ENCODE peak calls at places on chromosome 11, in eight cellular contexts. A, S, Y, T, J, D, V and H are unnamed samples.

GRCh38 chr11:45906096-45906682 is 882 bp downstream of the FREY1 start:
- ATAC-seq in J (no peak), A (no peak), V (peak), Y (peak), T (no peak), D (peak), S (no peak), H (no peak)

GRCh38 chr11:9947231-9947864 is 283.5 kb downstream of the SWAP70 start:
- ATAC-seq in S (no peak), Y (no peak), A (no peak), D (peak), J (no peak), T (no peak), V (no peak), H (no peak)

GRCh38 chr11:67052891-67053290 is 3.8 kb upstream of the RHOD start:
- ATAC-seq in S (no peak), D (no peak), A (no peak), J (no peak), Y (no peak), V (no peak), T (no peak), H (no peak)

GRCh38 chr11:120212259-120212888 is 1.5 kb downstream of the OAF start:
- ATAC-seq in D (no peak), Y (no peak), J (peak), T (no peak), S (no peak), A (no peak), V (peak), H (no peak)

GRCh38 chr11:12924650-12925049 is 84.5 kb upstream of the RASSF10 start:
- ATAC-seq in S (no peak), V (no peak), Y (no peak), D (no peak), T (no peak), J (no peak), A (no peak), H (no peak)

GRCh38 chr11:134292661-134293060 is 16.5 kb downstream of the GLB1L3 start:
- ATAC-seq in V (no peak), D (no peak), J (no peak), Y (no peak), A (peak), S (no peak), T (no peak), H (no peak)

GRCh38 chr11:73342633-73343032 is 33.6 kb upstream of the RELT start:
- ATAC-seq in T (no peak), Y (no peak), V (no peak), J (peak), S (no peak), A (peak), D (no peak), H (peak)

GRCh38 chr11:44315947-44316387 is 6.0 kb upstream of the ALX4 start:
- ATAC-seq in T (no peak), Y (no peak), J (peak), D (no peak), V (no peak), S (peak), A (peak), H (no peak)

GRCh38 chr11:100586346-100587101 is 100.6 kb upstream of the ARHGAP42 start:
- ATAC-seq in Y (no peak), J (no peak), T (no peak), D (no peak), A (no peak), S (no peak), V (no peak), H (no peak)

GRCh38 chr11:67351275-67352005 is 1.9 kb downstream of the POLD4 start:
- ATAC-seq in T (peak), A (peak), J (peak), D (peak), Y (peak), S (no peak), V (peak), H (no peak)

DNA sequence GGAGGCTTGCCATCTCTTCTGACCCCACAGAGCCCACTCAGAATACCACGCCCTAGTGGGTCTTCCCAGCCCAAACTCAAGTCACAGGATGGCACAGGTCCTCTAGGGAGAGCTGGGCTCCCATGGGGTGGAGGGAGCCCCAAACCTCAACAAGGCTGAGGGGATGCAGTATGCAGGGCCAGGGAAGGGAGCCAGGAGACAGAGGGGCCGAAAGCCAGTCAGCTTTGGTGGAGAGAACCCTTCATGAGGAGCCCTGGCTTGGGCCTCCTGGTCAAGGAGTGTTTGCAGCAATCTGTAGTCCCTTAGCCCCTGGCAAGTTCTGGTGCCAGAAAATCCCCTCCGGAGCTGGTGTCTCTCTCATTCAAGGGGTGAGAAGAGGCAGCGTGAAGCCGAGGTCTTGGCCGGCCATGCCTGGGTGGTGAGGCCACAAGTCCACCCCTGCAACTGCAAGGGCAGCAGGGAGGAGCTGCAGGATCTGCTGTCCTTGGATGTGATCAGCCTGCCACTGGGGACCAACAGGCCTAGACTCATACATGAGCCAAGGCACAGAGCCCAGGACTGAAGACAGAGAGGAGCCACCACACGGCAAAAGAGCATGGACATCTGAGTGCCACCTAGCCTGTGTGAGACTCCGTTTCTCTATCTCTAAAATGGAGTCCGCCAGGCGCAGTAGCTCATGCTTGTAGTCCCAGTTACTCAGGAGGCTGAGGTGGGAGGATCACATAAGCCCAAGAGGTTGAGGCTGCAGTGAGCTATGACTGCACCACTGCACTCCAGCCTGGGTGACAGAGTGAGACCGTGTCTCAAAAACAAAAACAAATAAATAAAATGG is 24.1 kb downstream of the NEAT1 start:
- ATAC-seq in J (no peak), A (peak), D (no peak), S (peak), V (peak), T (peak), Y (no peak), H (peak)
- H3K4me3 ChIP-seq in J (no peak), A (no peak), D (no peak), S (no peak), V (no peak), T (no peak), Y (no peak), H (no peak)

DNA sequence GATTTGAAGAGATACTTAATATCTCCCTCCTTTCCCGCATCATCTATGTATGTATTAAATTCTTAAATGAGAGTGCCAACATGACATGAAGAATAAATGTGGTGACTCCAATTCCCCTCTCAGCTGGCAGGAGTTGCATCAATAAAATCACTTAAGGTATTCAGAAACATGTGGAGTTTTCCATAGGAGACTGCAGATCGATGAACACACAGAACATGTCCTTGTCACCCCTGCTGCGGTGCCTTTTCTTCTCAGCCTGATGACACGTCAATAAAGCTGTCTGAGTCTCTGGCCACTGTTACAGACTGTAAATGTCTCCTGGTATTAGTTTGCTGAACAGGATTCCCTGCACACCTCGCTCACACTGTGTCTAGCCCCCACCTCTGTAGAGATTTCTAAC is 460.6 kb downstream of the LRRC4C start:
- ATAC-seq in A (no peak), J (no peak), V (no peak), S (no peak), T (no peak), Y (no peak), D (no peak), H (no peak)
- TF ChIP-seq POLR2AphosphoS5 in A (no peak), J (no peak), V (no peak), S (no peak), T (no peak), Y (no peak), D (no peak), H (no peak)

DNA sequence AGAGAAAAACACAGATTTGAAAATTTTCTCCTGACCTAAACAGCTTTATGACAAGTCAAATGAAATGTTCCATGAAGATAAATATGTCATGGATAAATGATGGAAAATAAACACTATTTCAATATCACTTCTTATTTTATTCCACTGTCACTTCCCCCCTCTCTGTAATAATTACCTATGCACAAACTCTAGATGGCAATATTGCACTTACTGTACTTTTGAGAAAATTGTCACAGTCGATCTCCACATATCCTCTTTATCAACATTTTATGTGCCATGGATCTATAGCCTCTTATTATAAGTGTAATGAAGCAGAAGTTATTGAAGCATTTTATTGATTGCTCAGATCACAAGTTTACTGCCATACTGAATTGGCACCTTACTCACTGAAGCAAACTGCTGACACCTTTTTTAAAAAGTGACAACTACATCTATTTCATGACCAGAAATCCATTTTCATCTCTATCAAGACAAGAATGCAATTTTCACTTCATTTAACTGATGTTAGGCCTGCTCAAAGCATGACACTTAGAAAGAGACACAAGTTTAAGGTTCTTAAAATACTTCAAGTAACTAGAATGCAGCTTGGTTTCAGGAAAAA is 133.4 kb downstream of the DCDC1 start:
- ATAC-seq in S (no peak), V (no peak), D (peak), A (no peak), J (no peak), T (no peak), Y (peak), H (no peak)
- TF ChIP-seq CTCF in S (peak), V (no peak), D (peak), A (peak), J (peak), T (no peak), Y (peak), H (no peak)

GRCh38 chr11:17718510-17718962 is 835 bp upstream of the MYOD1 start:
- ATAC-seq in V (no peak), Y (no peak), A (peak), J (peak), D (no peak), T (no peak), S (no peak), H (no peak)
- H3K4me3 ChIP-seq in V (no peak), Y (no peak), A (no peak), J (peak), D (no peak), T (no peak), S (no peak), H (no peak)

GRCh38 chr11:114102993-114103896 is 43.7 kb downstream of the ZBTB16 start:
- ATAC-seq in J (no peak), T (no peak), D (no peak), V (no peak), A (no peak), S (no peak), Y (no peak), H (no peak)

GRCh38 chr11:114094516-114094915 is 35.0 kb downstream of the ZBTB16 start:
- ATAC-seq in Y (no peak), V (no peak), S (no peak), T (no peak), A (no peak), D (no peak), J (no peak), H (no peak)

GRCh38 chr11:114095899-114096298 is 36.4 kb downstream of the ZBTB16 start:
- ATAC-seq in S (no peak), Y (no peak), V (no peak), T (no peak), J (no peak), A (no peak), D (no peak), H (no peak)

GRCh38 chr11:114099392-114100178 is 40.1 kb downstream of the ZBTB16 start:
- ATAC-seq in J (no peak), D (no peak), Y (no peak), T (no peak), A (no peak), S (no peak), V (no peak), H (peak)

GRCh38 chr11:114098927-114099326 is 39.4 kb downstream of the ZBTB16 start:
- ATAC-seq in J (no peak), D (no peak), A (no peak), T (no peak), Y (no peak), S (peak), V (no peak), H (no peak)
- TF ChIP-seq POLR2AphosphoS5 in J (no peak), D (no peak), A (no peak), T (no peak), Y (no peak), S (no peak), V (no peak), H (no peak)

GRCh38 chr11:61581030-61581928 is at the start of gene SYT7:
- ATAC-seq in S (peak), A (peak), V (peak), J (peak), T (peak), Y (peak), D (peak), H (peak)
- TF ChIP-seq CTCF in S (peak), A (peak), V (peak), J (peak), T (peak), Y (no peak), D (no peak), H (no peak)

DNA sequence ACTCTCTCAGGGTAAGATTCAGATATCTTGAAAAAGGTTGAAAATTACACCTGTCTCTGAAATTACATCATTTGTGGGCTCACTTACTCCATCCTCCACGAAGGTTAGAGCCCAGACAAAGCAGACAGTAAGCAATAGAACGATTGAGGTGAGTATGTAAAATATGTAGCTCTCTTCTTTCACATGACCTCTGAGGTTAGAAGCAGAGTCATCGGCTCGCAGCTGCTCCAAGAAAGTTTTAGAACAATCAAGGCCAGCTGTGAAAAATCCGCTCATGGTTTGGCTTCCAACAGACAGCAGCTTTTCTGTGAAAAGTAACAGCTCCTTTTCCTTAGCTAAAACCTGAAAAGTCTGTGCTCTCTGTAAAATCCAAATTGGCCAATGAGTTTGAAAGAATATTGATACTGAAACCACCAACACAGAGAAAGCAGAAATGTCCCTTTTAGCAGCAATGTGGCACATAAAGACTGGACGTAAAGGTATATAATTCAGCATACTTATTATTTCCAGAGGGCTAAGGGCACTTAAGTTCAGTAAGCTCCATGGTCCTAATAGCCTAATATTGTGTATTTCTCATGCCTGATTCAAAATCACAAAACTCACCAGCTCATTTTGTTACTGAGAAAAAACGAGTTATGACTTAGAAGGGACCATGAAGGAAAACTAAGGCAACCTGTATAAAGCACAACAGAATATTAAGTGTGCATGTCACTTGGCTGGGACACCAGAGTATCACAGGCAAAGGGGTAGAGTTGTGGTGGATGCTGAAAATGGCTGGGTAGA is 78.2 kb downstream of the FAM76B start:
- ATAC-seq in J (no peak), S (no peak), A (no peak), T (no peak), V (no peak), Y (no peak), D (peak), H (no peak)
- H3K4me3 ChIP-seq in J (no peak), S (no peak), A (no peak), T (no peak), V (no peak), Y (no peak), D (peak), H (no peak)

GRCh38 chr11:83282084-83282716 is 4.0 kb downstream of the CCDC90B start:
- ATAC-seq in A (no peak), D (no peak), Y (no peak), S (no peak), V (no peak), T (no peak), J (no peak), H (no peak)
- TF ChIP-seq POLR2AphosphoS5 in A (no peak), D (no peak), Y (no peak), S (no peak), V (no peak), T (no peak), J (no peak), H (no peak)

GRCh38 chr11:124122123-124122522 is 6.9 kb downstream of the VWA5A start:
- ATAC-seq in V (peak), D (no peak), T (no peak), Y (no peak), A (no peak), S (no peak), J (no peak), H (no peak)

GRCh38 chr11:124119103-124119502 is 3.9 kb downstream of the VWA5A start:
- ATAC-seq in S (no peak), V (no peak), A (no peak), Y (no peak), J (no peak), T (no peak), D (no peak), H (no peak)

DNA sequence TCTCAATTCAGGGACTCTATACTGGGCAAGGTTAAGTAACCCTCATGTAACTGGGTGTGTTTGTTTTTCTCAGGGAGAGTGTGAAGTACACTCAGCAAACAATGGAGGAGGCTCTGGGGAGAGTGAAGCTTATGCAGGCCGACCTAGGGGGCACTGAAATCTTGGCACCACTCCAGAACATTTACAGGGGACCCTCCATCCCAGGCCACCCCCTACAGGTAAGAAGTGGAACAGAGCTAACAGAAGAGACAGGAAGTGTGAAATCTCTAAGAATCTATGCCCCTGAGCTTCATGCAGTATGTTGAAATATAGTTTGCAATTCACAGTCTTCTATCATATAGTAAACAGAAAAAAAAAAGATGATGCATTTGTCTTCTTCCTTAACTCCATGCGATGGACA is 8.3 kb downstream of the VWA5A start:
- ATAC-seq in T (no peak), J (peak), V (peak), S (no peak), D (no peak), A (no peak), Y (peak), H (no peak)
- TF ChIP-seq CTCF in T (no peak), J (peak), V (peak), S (no peak), D (no peak), A (peak), Y (peak), H (no peak)

DNA sequence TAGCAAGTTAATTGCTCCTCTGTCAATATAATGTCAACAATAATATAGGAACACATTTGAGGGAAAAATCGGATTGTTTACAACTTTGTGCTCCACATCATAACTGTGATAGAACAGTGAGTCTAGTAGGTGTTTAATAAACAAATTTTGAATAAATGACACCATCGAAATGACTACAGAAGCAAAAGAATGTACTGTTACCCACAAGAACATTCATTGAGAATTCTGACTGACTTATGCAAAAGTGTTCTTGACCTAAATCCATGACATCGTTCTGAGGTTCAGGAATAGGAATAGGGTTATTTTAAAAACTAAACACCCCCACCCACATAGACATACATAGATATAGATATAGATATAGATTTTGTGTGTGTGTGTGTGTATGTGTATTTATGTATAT is 8.4 kb downstream of the LRRC4C start:
- ATAC-seq in T (no peak), D (no peak), S (no peak), A (no peak), Y (no peak), V (no peak), J (no peak), H (no peak)
- H3K4me3 ChIP-seq in T (no peak), D (no peak), S (no peak), A (no peak), Y (no peak), V (no peak), J (no peak), H (no peak)